ENCODE peak calls at places on chromosomes 1 and 21, in nine cellular contexts. One of them, this sample, is unnamed.

GRCh38 chr1:3002349-3003038 is 18.8 kb upstream of the ACTRT2 start:
- DNase-seq in stimulated activated CD4-positive, alpha-beta T cell treated with anti-CD3 and anti-CD28 coated beads, TNF-alpha, amount 100 ng/mL, for 48 hours: no peak
- DNase-seq in neural crest cell: no peak
- DNase-seq in small intestine: no peak
- DNase-seq in NCI-H774: no peak
- DNase-seq in psoas muscle: peak
- DNase-seq in EH: no peak
- DNase-seq in fibroblast of mammary gland: no peak
- DNase-seq in esophagus squamous epithelium: no peak
- DNase-seq in this sample: no peak

GRCh38 chr1:236502579-236502971 is 21.2 kb upstream of the LGALS8 start:
- DNase-seq in small intestine: no peak
- DNase-seq in neural crest cell: no peak
- DNase-seq in fibroblast of mammary gland: peak
- DNase-seq in EH: peak
- DNase-seq in psoas muscle: no peak
- DNase-seq in esophagus squamous epithelium: no peak
- DNase-seq in NCI-H774: no peak
- DNase-seq in stimulated activated CD4-positive, alpha-beta T cell treated with anti-CD3 and anti-CD28 coated beads, TNF-alpha, amount 100 ng/mL, for 48 hours: no peak
- DNase-seq in this sample: no peak

GRCh38 chr1:171743014-171743870 is 1.4 kb upstream of the VAMP4 start:
- DNase-seq in fibroblast of mammary gland: peak
- DNase-seq in NCI-H774: no peak
- DNase-seq in psoas muscle: no peak
- DNase-seq in stimulated activated CD4-positive, alpha-beta T cell treated with anti-CD3 and anti-CD28 coated beads, TNF-alpha, amount 100 ng/mL, for 48 hours: no peak
- DNase-seq in esophagus squamous epithelium: no peak
- DNase-seq in EH: peak
- DNase-seq in neural crest cell: no peak
- DNase-seq in small intestine: no peak
- DNase-seq in this sample: no peak

GRCh38 chr1:228830185-228830953 is 95.1 kb downstream of the RHOU start:
- DNase-seq in NCI-H774: no peak
- DNase-seq in psoas muscle: no peak
- DNase-seq in neural crest cell: no peak
- DNase-seq in fibroblast of mammary gland: no peak
- DNase-seq in small intestine: no peak
- DNase-seq in EH: no peak
- DNase-seq in stimulated activated CD4-positive, alpha-beta T cell treated with anti-CD3 and anti-CD28 coated beads, TNF-alpha, amount 100 ng/mL, for 48 hours: no peak
- DNase-seq in esophagus squamous epithelium: no peak
- DNase-seq in this sample: peak

GRCh38 chr1:183702813-183703198 is 49.7 kb upstream of the APOBEC4 start:
- DNase-seq in EH: no peak
- DNase-seq in fibroblast of mammary gland: no peak
- DNase-seq in small intestine: no peak
- DNase-seq in psoas muscle: no peak
- DNase-seq in stimulated activated CD4-positive, alpha-beta T cell treated with anti-CD3 and anti-CD28 coated beads, TNF-alpha, amount 100 ng/mL, for 48 hours: no peak
- DNase-seq in NCI-H774: no peak
- DNase-seq in neural crest cell: no peak
- DNase-seq in esophagus squamous epithelium: no peak
- DNase-seq in this sample: no peak

GRCh38 chr1:9455487-9456237 is 83.6 kb upstream of the SLC25A33 start:
- DNase-seq in small intestine: peak
- DNase-seq in EH: peak
- DNase-seq in NCI-H774: peak
- DNase-seq in stimulated activated CD4-positive, alpha-beta T cell treated with anti-CD3 and anti-CD28 coated beads, TNF-alpha, amount 100 ng/mL, for 48 hours: no peak
- DNase-seq in neural crest cell: peak
- DNase-seq in psoas muscle: peak
- DNase-seq in esophagus squamous epithelium: no peak
- DNase-seq in fibroblast of mammary gland: peak
- DNase-seq in this sample: peak

GRCh38 chr1:79760521-79760920 is 754.0 kb upstream of the ADGRL4 start:
- DNase-seq in NCI-H774: no peak
- DNase-seq in fibroblast of mammary gland: peak
- DNase-seq in EH: no peak
- DNase-seq in psoas muscle: no peak
- DNase-seq in stimulated activated CD4-positive, alpha-beta T cell treated with anti-CD3 and anti-CD28 coated beads, TNF-alpha, amount 100 ng/mL, for 48 hours: no peak
- DNase-seq in small intestine: no peak
- DNase-seq in neural crest cell: no peak
- DNase-seq in esophagus squamous epithelium: no peak
- DNase-seq in this sample: no peak

GRCh38 chr1:61602663-61603062 is 122.3 kb downstream of the TM2D1 start:
- DNase-seq in stimulated activated CD4-positive, alpha-beta T cell treated with anti-CD3 and anti-CD28 coated beads, TNF-alpha, amount 100 ng/mL, for 48 hours: no peak
- DNase-seq in fibroblast of mammary gland: no peak
- DNase-seq in small intestine: no peak
- DNase-seq in esophagus squamous epithelium: no peak
- DNase-seq in psoas muscle: no peak
- DNase-seq in EH: no peak
- DNase-seq in NCI-H774: no peak
- DNase-seq in neural crest cell: no peak
- DNase-seq in this sample: no peak

GRCh38 chr21:40840441-40840840 is 6.5 kb downstream of the DSCAM start:
- DNase-seq in small intestine: no peak
- DNase-seq in EH: peak
- DNase-seq in NCI-H774: no peak
- DNase-seq in stimulated activated CD4-positive, alpha-beta T cell treated with anti-CD3 and anti-CD28 coated beads, TNF-alpha, amount 100 ng/mL, for 48 hours: no peak
- DNase-seq in psoas muscle: no peak
- DNase-seq in neural crest cell: no peak
- DNase-seq in fibroblast of mammary gland: no peak
- DNase-seq in esophagus squamous epithelium: no peak
- DNase-seq in this sample: no peak

GRCh38 chr1:229033480-229033879 is 237.4 kb upstream of the RAB4A start:
- DNase-seq in neural crest cell: no peak
- DNase-seq in small intestine: no peak
- DNase-seq in NCI-H774: no peak
- DNase-seq in psoas muscle: no peak
- DNase-seq in esophagus squamous epithelium: no peak
- DNase-seq in fibroblast of mammary gland: no peak
- DNase-seq in stimulated activated CD4-positive, alpha-beta T cell treated with anti-CD3 and anti-CD28 coated beads, TNF-alpha, amount 100 ng/mL, for 48 hours: no peak
- DNase-seq in EH: no peak
- DNase-seq in this sample: no peak

GRCh38 chr1:5949074-5949760 is 43.0 kb downstream of the NPHP4 start:
- DNase-seq in fibroblast of mammary gland: no peak
- DNase-seq in psoas muscle: no peak
- DNase-seq in small intestine: peak
- DNase-seq in stimulated activated CD4-positive, alpha-beta T cell treated with anti-CD3 and anti-CD28 coated beads, TNF-alpha, amount 100 ng/mL, for 48 hours: no peak
- DNase-seq in NCI-H774: no peak
- DNase-seq in EH: no peak
- DNase-seq in neural crest cell: no peak
- DNase-seq in esophagus squamous epithelium: no peak
- DNase-seq in this sample: no peak

GRCh38 chr1:226989081-226989747 is 49.1 kb downstream of the COQ8A start:
- DNase-seq in psoas muscle: peak
- DNase-seq in NCI-H774: no peak
- DNase-seq in stimulated activated CD4-positive, alpha-beta T cell treated with anti-CD3 and anti-CD28 coated beads, TNF-alpha, amount 100 ng/mL, for 48 hours: no peak
- DNase-seq in fibroblast of mammary gland: no peak
- DNase-seq in esophagus squamous epithelium: no peak
- DNase-seq in EH: no peak
- DNase-seq in small intestine: peak
- DNase-seq in neural crest cell: no peak
- DNase-seq in this sample: no peak

GRCh38 chr1:184386271-184387068 is at the start of gene C1orf21:
- DNase-seq in neural crest cell: peak
- DNase-seq in esophagus squamous epithelium: peak
- DNase-seq in fibroblast of mammary gland: peak
- DNase-seq in psoas muscle: peak
- DNase-seq in small intestine: peak
- DNase-seq in EH: peak
- DNase-seq in stimulated activated CD4-positive, alpha-beta T cell treated with anti-CD3 and anti-CD28 coated beads, TNF-alpha, amount 100 ng/mL, for 48 hours: peak
- DNase-seq in NCI-H774: peak
- DNase-seq in this sample: peak

GRCh38 chr1:15799928-15800835 is 7.3 kb downstream of the UQCRHL start:
- DNase-seq in stimulated activated CD4-positive, alpha-beta T cell treated with anti-CD3 and anti-CD28 coated beads, TNF-alpha, amount 100 ng/mL, for 48 hours: no peak
- DNase-seq in EH: peak
- DNase-seq in psoas muscle: no peak
- DNase-seq in small intestine: peak
- DNase-seq in NCI-H774: no peak
- DNase-seq in neural crest cell: no peak
- DNase-seq in esophagus squamous epithelium: no peak
- DNase-seq in fibroblast of mammary gland: peak
- DNase-seq in this sample: peak

GRCh38 chr21:25039461-25040380 is 567.6 kb downstream of the MRPL39 start:
- DNase-seq in small intestine: no peak
- DNase-seq in fibroblast of mammary gland: peak
- DNase-seq in EH: no peak
- DNase-seq in NCI-H774: peak
- DNase-seq in psoas muscle: no peak
- DNase-seq in neural crest cell: no peak
- DNase-seq in stimulated activated CD4-positive, alpha-beta T cell treated with anti-CD3 and anti-CD28 coated beads, TNF-alpha, amount 100 ng/mL, for 48 hours: no peak
- DNase-seq in esophagus squamous epithelium: no peak
- DNase-seq in this sample: no peak

GRCh38 chr1:234849824-234850223 is 239.8 kb upstream of the IRF2BP2 start:
- DNase-seq in psoas muscle: no peak
- DNase-seq in neural crest cell: no peak
- DNase-seq in esophagus squamous epithelium: no peak
- DNase-seq in fibroblast of mammary gland: no peak
- DNase-seq in small intestine: peak
- DNase-seq in stimulated activated CD4-positive, alpha-beta T cell treated with anti-CD3 and anti-CD28 coated beads, TNF-alpha, amount 100 ng/mL, for 48 hours: no peak
- DNase-seq in NCI-H774: no peak
- DNase-seq in EH: no peak
- DNase-seq in this sample: no peak

GRCh38 chr1:94048413-94049164 is 72.4 kb downstream of the ABCA4 start:
- DNase-seq in EH: peak
- DNase-seq in NCI-H774: no peak
- DNase-seq in small intestine: no peak
- DNase-seq in fibroblast of mammary gland: no peak
- DNase-seq in esophagus squamous epithelium: no peak
- DNase-seq in neural crest cell: no peak
- DNase-seq in psoas muscle: no peak
- DNase-seq in stimulated activated CD4-positive, alpha-beta T cell treated with anti-CD3 and anti-CD28 coated beads, TNF-alpha, amount 100 ng/mL, for 48 hours: no peak
- DNase-seq in this sample: no peak

GRCh38 chr1:226827458-226827857 is 43.0 kb upstream of the PSEN2 start:
- DNase-seq in stimulated activated CD4-positive, alpha-beta T cell treated with anti-CD3 and anti-CD28 coated beads, TNF-alpha, amount 100 ng/mL, for 48 hours: no peak
- DNase-seq in small intestine: no peak
- DNase-seq in EH: peak
- DNase-seq in fibroblast of mammary gland: peak
- DNase-seq in esophagus squamous epithelium: no peak
- DNase-seq in neural crest cell: no peak
- DNase-seq in NCI-H774: no peak
- DNase-seq in psoas muscle: peak
- DNase-seq in this sample: peak

GRCh38 chr1:97943354-97943753 is 22.5 kb upstream of the DPYD start:
- DNase-seq in stimulated activated CD4-positive, alpha-beta T cell treated with anti-CD3 and anti-CD28 coated beads, TNF-alpha, amount 100 ng/mL, for 48 hours: no peak
- DNase-seq in esophagus squamous epithelium: no peak
- DNase-seq in neural crest cell: no peak
- DNase-seq in psoas muscle: no peak
- DNase-seq in small intestine: no peak
- DNase-seq in EH: peak
- DNase-seq in NCI-H774: no peak
- DNase-seq in fibroblast of mammary gland: peak
- DNase-seq in this sample: no peak

GRCh38 chr1:109669246-109669948 is 1.5 kb downstream of the GSTM2 start:
- DNase-seq in psoas muscle: no peak
- DNase-seq in stimulated activated CD4-positive, alpha-beta T cell treated with anti-CD3 and anti-CD28 coated beads, TNF-alpha, amount 100 ng/mL, for 48 hours: no peak
- DNase-seq in small intestine: no peak
- DNase-seq in EH: no peak
- DNase-seq in neural crest cell: no peak
- DNase-seq in NCI-H774: no peak
- DNase-seq in esophagus squamous epithelium: no peak
- DNase-seq in fibroblast of mammary gland: no peak
- DNase-seq in this sample: no peak

GRCh38 chr21:43603230-43603626 is 56.1 kb downstream of the HSF2BP start:
- DNase-seq in fibroblast of mammary gland: no peak
- DNase-seq in psoas muscle: no peak
- DNase-seq in small intestine: no peak
- DNase-seq in neural crest cell: no peak
- DNase-seq in stimulated activated CD4-positive, alpha-beta T cell treated with anti-CD3 and anti-CD28 coated beads, TNF-alpha, amount 100 ng/mL, for 48 hours: no peak
- DNase-seq in esophagus squamous epithelium: no peak
- DNase-seq in NCI-H774: no peak
- DNase-seq in EH: no peak
- DNase-seq in this sample: peak

This sample was measured in left ventricle myocardium superior.